ENCODE peak calls at places on chromosome 16, in ten cellular contexts. O is transverse colon, G is cardiac fibroblast, J is HL-60, Y is AG04450, M is thoracic aorta, F is upper lobe of left lung, B is ascending aorta, X is HCT116, H is right lobe of liver. E is an unnamed sample.

GRCh38 chr16:79288046-79288445 is 312.5 kb downstream of the MAF start:
- DNase-seq in O (no peak), G (no peak), J (no peak), Y (no peak), M (no peak), F (no peak), B (no peak), X (no peak), H (no peak), E (no peak)

GRCh38 chr16:55645986-55646385 is 9.8 kb upstream of the SLC6A2 start:
- DNase-seq in O (no peak), G (no peak), J (no peak), Y (no peak), M (no peak), F (no peak), B (no peak), X (no peak), H (no peak), E (no peak)

GRCh38 chr16:12127244-12127643 is 150.7 kb downstream of the SNX29 start:
- DNase-seq in O (no peak), G (no peak), J (no peak), Y (no peak), M (no peak), F (no peak), B (no peak), X (no peak), H (no peak), E (no peak)

GRCh38 chr16:24102120-24102740 is 153.9 kb upstream of the CACNG3 start:
- DNase-seq in O (no peak), G (no peak), J (no peak), Y (no peak), M (no peak), F (no peak), B (no peak), X (no peak), H (no peak), E (no peak)

GRCh38 chr16:58513874-58514273 is 1.4 kb upstream of the SETD6 start:
- DNase-seq in O (no peak), G (peak), J (no peak), Y (no peak), M (no peak), F (no peak), B (no peak), X (no peak), H (no peak), E (no peak)

GRCh38 chr16:29849505-29849904 is 13.5 kb downstream of the CDIPT start:
- DNase-seq in O (no peak), G (no peak), J (no peak), Y (no peak), M (no peak), F (no peak), B (no peak), X (no peak), H (no peak), E (no peak)

GRCh38 chr16:66370786-66371684 is 4.5 kb downstream of the CDH5 start:
- DNase-seq in O (no peak), G (no peak), J (no peak), Y (no peak), M (no peak), F (peak), B (no peak), X (no peak), H (no peak), E (no peak)

GRCh38 chr16:85527767-85528297 is 85.3 kb upstream of the GSE1 start:
- DNase-seq in O (no peak), G (no peak), J (peak), Y (no peak), M (no peak), F (no peak), B (no peak), X (no peak), H (no peak), E (no peak)

GRCh38 chr16:89827383-89828198 is 684 bp upstream of the SPIRE2 start:
- DNase-seq in O (peak), G (peak), J (no peak), Y (no peak), M (no peak), F (no peak), B (no peak), X (peak), H (peak), E (peak)

GRCh38 chr16:21599994-21600773 is 807 bp downstream of the METTL9 start:
- DNase-seq in O (no peak), G (peak), J (peak), Y (no peak), M (no peak), F (no peak), B (no peak), X (no peak), H (no peak), E (no peak)

GRCh38 chr16:19831678-19832077 is 53.0 kb downstream of the GPRC5B start:
- DNase-seq in O (no peak), G (peak), J (no peak), Y (peak), M (no peak), F (no peak), B (no peak), X (no peak), H (no peak), E (peak)

DNA sequence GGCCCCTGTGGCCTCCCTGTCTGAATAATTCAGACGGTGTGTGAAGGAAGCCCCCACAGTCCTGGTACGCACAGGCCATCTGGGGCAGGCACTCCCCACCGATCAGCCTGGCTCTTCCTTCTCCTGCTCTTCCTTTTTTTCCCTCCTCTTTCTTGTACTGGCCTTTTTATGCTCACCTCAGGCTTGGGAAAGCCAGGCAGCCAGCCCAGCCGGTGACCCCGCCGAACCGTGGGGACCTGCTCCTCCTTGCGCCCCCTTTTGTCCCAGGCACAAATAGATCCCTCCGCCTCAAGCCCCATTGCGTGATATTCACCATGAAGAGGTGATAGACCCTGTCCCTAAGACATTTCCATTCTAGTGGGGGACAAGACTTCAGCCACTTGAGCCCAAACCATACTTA is 80.2 kb upstream of the BRD7 start:
- DNase-seq in O (no peak), G (no peak), J (no peak), Y (no peak), M (no peak), F (peak), B (peak), X (no peak), H (no peak), E (no peak)
- H3K4me3 ChIP-seq in O (no peak), G (no peak), J (no peak), Y (no peak), M (no peak), F (no peak), B (no peak), X (no peak), H (no peak), E (no peak)

GRCh38 chr16:77974883-77975282 is 47.5 kb upstream of the CLEC3A start:
- DNase-seq in O (no peak), G (no peak), J (no peak), Y (no peak), M (no peak), F (no peak), B (no peak), X (no peak), H (no peak), E (no peak)

GRCh38 chr16:77977336-77977735 is 45.0 kb upstream of the CLEC3A start:
- DNase-seq in O (no peak), G (no peak), J (peak), Y (no peak), M (no peak), F (no peak), B (no peak), X (no peak), H (no peak), E (no peak)

GRCh38 chr16:77967054-77968035 is 55.0 kb upstream of the CLEC3A start:
- DNase-seq in O (no peak), G (no peak), J (no peak), Y (no peak), M (no peak), F (no peak), B (no peak), X (no peak), H (no peak), E (no peak)

GRCh38 chr16:77975942-77976341 is 46.4 kb upstream of the CLEC3A start:
- DNase-seq in O (no peak), G (no peak), J (no peak), Y (no peak), M (no peak), F (no peak), B (no peak), X (no peak), H (no peak), E (no peak)

DNA sequence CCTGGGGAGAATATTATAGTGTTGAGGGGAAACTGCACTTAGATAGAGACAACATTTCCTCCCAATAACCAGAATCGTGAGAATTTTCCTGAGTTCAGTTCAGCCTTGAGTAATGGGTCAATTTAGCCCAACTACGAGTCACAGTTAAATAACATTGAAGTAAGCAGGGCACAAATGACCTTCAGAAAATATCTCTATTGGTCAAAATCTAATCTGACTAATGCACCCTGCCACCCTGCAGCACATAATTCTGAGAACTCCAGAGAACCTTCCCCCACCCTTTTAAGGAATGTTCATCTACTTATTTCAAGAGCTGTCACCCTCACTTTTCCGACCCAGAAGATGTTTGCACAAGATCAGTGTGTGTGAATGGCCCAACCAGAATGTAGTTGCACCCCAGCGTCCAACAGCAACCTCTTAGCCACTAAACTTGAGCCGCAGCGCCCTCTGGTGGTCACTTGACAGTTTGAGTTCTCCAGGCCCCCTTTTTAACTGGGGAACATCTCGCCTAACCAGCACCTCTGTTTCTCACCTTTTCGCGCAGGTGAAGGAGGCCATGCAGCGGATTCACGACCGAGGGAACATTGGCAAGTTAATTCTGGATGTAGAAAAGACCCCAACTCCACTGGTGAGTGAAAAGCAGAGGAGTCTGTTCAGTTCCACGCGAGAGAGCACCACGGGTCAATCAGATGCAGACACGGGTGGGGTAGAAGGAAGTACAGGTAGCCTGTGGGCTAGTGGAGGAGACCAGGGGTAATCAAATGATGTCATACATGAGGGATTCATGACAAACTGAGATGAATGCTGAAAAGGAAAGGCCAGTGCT is 50.8 kb upstream of the CLEC3A start:
- DNase-seq in O (peak), G (peak), J (peak), Y (peak), M (peak), F (no peak), B (peak), X (peak), H (peak), E (peak)
- TF ChIP-seq CTCF in O (peak), G (peak), J (peak), Y (peak), M (peak), F (peak), B (peak), X (peak), H (peak), E (peak)

GRCh38 chr16:87635541-87636049 is 33.3 kb downstream of the JPH3 start:
- DNase-seq in O (peak), G (peak), J (peak), Y (no peak), M (no peak), F (no peak), B (no peak), X (peak), H (peak), E (no peak)
- H3K4me3 ChIP-seq in O (no peak), G (no peak), J (peak), Y (no peak), M (peak), F (no peak), B (peak), X (peak), H (no peak), E (no peak)

DNA sequence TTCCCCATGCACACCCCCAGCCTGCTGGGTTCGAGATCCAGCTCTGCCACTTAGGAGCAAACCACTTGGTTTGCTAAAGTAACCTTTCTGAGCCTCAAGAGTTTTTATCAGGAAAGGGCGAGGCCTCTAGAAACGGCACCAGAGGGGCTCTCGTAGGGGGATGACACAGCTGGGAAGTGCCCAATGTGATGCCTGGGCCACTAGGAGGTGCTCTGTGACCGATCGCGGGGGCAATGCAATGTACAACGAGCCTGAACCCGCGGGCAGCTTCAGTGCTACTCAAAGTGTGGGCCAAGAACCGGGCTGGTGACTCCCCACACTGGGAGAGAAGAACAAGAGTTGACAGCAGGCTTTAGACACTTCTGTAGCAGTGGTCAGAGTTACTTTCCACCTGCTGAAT is 9.4 kb downstream of the C16orf89 start:
- DNase-seq in O (peak), G (peak), J (peak), Y (no peak), M (no peak), F (no peak), B (no peak), X (peak), H (no peak), E (no peak)
- TF ChIP-seq CTCF in O (peak), G (peak), J (peak), Y (peak), M (no peak), F (peak), B (no peak), X (peak), H (peak), E (peak)

DNA sequence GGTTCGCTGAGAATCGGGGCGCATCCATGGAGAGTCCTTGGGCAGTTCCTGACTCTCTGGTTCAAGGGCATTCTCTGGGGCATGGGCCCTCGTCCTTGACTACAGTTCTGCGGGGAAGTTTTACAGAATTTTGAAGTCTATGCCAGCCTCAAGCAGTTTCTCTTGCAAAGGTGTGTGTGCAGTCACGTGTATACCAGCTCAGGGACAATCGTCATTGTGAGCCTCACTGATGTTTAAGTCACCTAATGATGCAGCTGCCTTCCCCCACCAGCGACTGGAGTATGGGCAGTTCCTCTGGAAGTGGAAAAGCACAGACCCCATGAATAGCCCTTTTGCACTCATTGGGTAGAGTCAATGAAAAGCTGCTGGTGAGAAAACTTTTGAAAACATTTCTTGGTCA is 1.3 kb downstream of the PLCG2 start:
- DNase-seq in O (peak), G (no peak), J (no peak), Y (no peak), M (no peak), F (no peak), B (no peak), X (no peak), H (no peak), E (no peak)
- H3K4me3 ChIP-seq in O (no peak), G (no peak), J (peak), Y (no peak), M (peak), F (no peak), B (no peak), X (peak), H (no peak), E (no peak)

GRCh38 chr16:2771496-2772402 is 5.3 kb downstream of the ELOB start:
- DNase-seq in O (no peak), G (no peak), J (no peak), Y (no peak), M (no peak), F (no peak), B (no peak), X (no peak), H (no peak), E (no peak)

GRCh38 chr16:2769100-2769529 is 8.0 kb downstream of the ELOB start:
- DNase-seq in O (no peak), G (no peak), J (no peak), Y (no peak), M (no peak), F (no peak), B (no peak), X (no peak), H (no peak), E (no peak)

GRCh38 chr16:2769675-2770056 is 7.4 kb downstream of the ELOB start:
- DNase-seq in O (peak), G (peak), J (no peak), Y (no peak), M (no peak), F (no peak), B (no peak), X (no peak), H (no peak), E (no peak)

GRCh38 chr16:2770781-2771111 is 6.3 kb downstream of the ELOB start:
- DNase-seq in O (no peak), G (no peak), J (no peak), Y (no peak), M (no peak), F (no peak), B (no peak), X (no peak), H (no peak), E (no peak)

DNA sequence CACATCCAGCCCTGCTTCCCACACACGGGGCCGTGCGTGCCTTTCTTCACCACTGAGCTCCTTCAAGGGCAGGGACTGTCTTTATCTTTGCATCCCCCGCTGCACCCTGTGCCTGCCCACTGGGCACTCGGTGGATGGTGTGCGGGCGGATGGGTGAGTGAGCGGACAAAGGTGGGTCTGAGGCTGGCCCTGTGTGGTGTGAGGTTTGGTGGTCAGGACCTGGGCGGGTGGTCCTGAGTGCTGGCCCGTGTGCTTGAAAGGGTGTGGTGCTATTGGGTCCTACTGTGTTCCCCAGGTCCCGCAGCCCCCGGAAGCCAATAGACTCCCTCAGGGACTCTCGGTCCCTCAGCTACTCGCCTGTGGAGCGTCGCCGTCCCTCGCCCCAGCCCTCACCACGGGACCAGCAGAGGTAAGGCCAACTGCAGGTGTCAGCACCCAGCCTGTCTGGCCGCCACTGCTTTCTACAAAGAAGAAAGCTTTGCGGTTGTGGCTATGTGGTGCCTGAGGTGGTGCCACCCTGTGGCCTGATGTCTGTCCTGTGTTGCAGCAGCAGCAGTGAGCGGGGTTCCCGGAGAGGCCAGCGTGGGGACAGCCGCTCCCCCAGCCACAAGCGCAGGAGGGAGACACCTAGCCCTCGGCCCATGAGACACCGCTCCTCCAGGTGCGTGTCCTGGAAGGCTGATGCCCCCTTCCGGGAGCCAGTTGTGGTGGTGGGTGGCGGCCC is 6.9 kb downstream of the ELOB start:
- DNase-seq in O (no peak), G (no peak), J (peak), Y (no peak), M (no peak), F (no peak), B (no peak), X (no peak), H (no peak), E (no peak)
- TF ChIP-seq CTCF in O (no peak), G (no peak), J (no peak), Y (no peak), M (no peak), F (no peak), B (no peak), X (no peak), H (peak), E (no peak)

GRCh38 chr16:48494742-48495141 is 109.5 kb upstream of the SIAH1 start:
- DNase-seq in O (no peak), G (no peak), J (no peak), Y (no peak), M (no peak), F (no peak), B (no peak), X (no peak), H (no peak), E (no peak)

GRCh38 chr16:48487287-48487686 is 102.1 kb upstream of the SIAH1 start:
- DNase-seq in O (no peak), G (no peak), J (no peak), Y (no peak), M (no peak), F (no peak), B (no peak), X (no peak), H (no peak), E (no peak)

GRCh38 chr16:48491517-48491916 is 106.3 kb upstream of the SIAH1 start:
- DNase-seq in O (no peak), G (peak), J (no peak), Y (no peak), M (no peak), F (no peak), B (no peak), X (no peak), H (no peak), E (peak)

GRCh38 chr16:48492131-48492530 is 106.9 kb upstream of the SIAH1 start:
- DNase-seq in O (no peak), G (peak), J (no peak), Y (no peak), M (no peak), F (no peak), B (no peak), X (no peak), H (no peak), E (no peak)

DNA sequence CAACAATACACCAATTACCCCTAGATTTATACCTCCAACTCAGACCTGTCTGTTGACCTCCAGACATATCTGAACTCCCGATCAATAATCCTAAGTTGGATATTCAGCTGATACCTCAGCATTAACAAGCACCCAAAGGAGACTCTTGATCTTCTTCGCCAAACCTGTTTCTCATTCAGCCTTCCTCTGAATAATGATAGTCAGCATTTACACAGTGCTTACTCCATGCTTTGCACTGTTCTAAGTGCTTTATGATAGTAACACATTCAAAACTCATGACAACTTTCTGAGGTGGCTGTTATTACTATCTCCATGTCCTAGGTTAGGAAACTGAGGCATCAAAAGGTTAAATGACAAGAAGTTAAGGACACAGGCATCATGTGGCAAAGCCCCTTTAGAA is 104.2 kb upstream of the SIAH1 start:
- DNase-seq in O (no peak), G (no peak), J (no peak), Y (no peak), M (no peak), F (no peak), B (no peak), X (no peak), H (no peak), E (no peak)
- H3K4me3 ChIP-seq in O (no peak), G (no peak), J (no peak), Y (no peak), M (no peak), F (no peak), B (no peak), X (no peak), H (no peak), E (no peak)

E was measured in astrocyte of the cerebellum.